ENCODE peak calls at places on chromosomes 6 and 20, in five cellular contexts. L, G, S, U and Z are unnamed samples.

GRCh38 chr6:41161380-41161779 is 1.5 kb downstream of the TREM2 start:
- DNase-seq in G (no peak), S (no peak), L (no peak), U (no peak), Z (no peak)

GRCh38 chr6:151154418-151154817 is 85.3 kb upstream of the AKAP12 start:
- DNase-seq in G (peak; percentile 29), U (peak; percentile 47), L (peak; percentile 52), S (no peak), Z (no peak)

GRCh38 chr20:10637062-10637559 is 36.7 kb downstream of the JAG1 start:
- DNase-seq in U (no peak), G (no peak), S (no peak), L (no peak), Z (no peak)

GRCh38 chr6:3297909-3298308 is 39.2 kb downstream of the PSMG4 start:
- DNase-seq in U (no peak), S (no peak), L (no peak), G (no peak), Z (no peak)

GRCh38 chr6:116881236-116881635 is 4.2 kb downstream of the RFX6 start:
- DNase-seq in G (peak; percentile 9), S (no peak), U (no peak), L (no peak), Z (peak; percentile 7)

GRCh38 chr6:89082439-89082838 is 1.9 kb downstream of the PNRC1 start:
- DNase-seq in L (no peak), G (no peak), U (no peak), S (no peak), Z (no peak)

GRCh38 chr20:61799928-61800327 is 265.8 kb downstream of the TAF4 start:
- DNase-seq in U (no peak), L (no peak), G (no peak), S (no peak), Z (no peak)

GRCh38 chr20:62210496-62210855 is 9.6 kb downstream of the HRH3 start:
- DNase-seq in L (no peak), S (no peak), G (no peak), U (peak; percentile 61), Z (no peak)

GRCh38 chr6:134666174-134666573 is 283.7 kb downstream of the ALDH8A1 start:
- DNase-seq in L (no peak), G (no peak), U (no peak), S (no peak), Z (no peak)

GRCh38 chr6:144266091-144266649 is 19.0 kb upstream of the UTRN start:
- DNase-seq in U (no peak), G (no peak), L (no peak), S (no peak), Z (peak; percentile 64)

GRCh38 chr20:21397341-21398108 is at the start of gene NKX2-4:
- DNase-seq in L (no peak), S (no peak), G (no peak), U (no peak), Z (no peak)

GRCh38 chr6:148534871-148535270 is 192.2 kb downstream of the SASH1 start:
- DNase-seq in G (no peak), L (no peak), S (no peak), U (no peak), Z (no peak)

GRCh38 chr6:150868759-150869158 is 3.3 kb downstream of the MTHFD1L start:
- DNase-seq in L (no peak), U (no peak), G (no peak), S (no peak), Z (no peak)

GRCh38 chr6:150079604-150080003 is 10.7 kb upstream of the ULBP3 start:
- DNase-seq in U (no peak), S (no peak), L (no peak), G (no peak), Z (no peak)

GRCh38 chr6:114471450-114471849 is 128.6 kb upstream of the HS3ST5 start:
- DNase-seq in L (no peak), U (no peak), S (no peak), G (no peak), Z (no peak)

GRCh38 chr6:55397986-55398385 is 70.7 kb downstream of the GFRAL start:
- DNase-seq in S (no peak), L (no peak), U (no peak), G (no peak), Z (no peak)

DNA sequence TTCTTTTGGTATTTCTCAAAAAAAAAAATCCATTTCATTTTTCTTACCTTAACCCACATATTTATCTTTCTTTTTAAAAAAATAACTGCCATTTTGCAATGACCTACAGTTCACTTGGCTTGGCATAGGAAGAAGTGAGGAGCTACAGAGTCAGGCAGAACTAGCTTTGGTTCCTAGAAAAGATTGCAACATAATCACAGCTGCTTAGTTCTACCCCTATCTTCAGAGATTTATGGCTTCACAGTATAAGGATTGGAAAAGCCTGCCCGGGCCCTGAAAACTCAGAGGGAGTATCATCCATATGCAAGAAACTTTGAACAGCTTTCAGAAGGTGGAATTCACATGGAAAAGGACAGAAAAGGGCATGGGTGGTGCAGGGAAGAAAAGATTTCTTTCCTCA is 774.2 kb upstream of the CHD6 start:
- DNase-seq in L (no peak), G (no peak), S (no peak), U (no peak), Z (no peak)
- H2AFZ ChIP-seq in L (no peak overlapping the region), G (no peak overlapping the region), S (no peak overlapping the region), U (no peak overlapping the region), Z (no peak overlapping the region)

GRCh38 chr6:33124525-33124901 is 48.7 kb downstream of the HLA-DPB1 start:
- DNase-seq in U (no peak), S (no peak), L (no peak), G (no peak), Z (no peak)

GRCh38 chr6:33132121-33132524 is 56.3 kb downstream of the HLA-DPB1 start:
- DNase-seq in L (no peak), G (no peak), U (no peak), S (no peak), Z (no peak)

GRCh38 chr6:33126101-33126714 is 50.4 kb downstream of the HLA-DPB1 start:
- DNase-seq in S (no peak), L (peak; percentile 75), U (peak; percentile 51), G (peak; percentile 50), Z (peak; percentile 35)

GRCh38 chr6:33124947-33125346 is 49.2 kb downstream of the HLA-DPB1 start:
- DNase-seq in S (no peak), U (no peak), L (no peak), G (no peak), Z (no peak)

GRCh38 chr6:33128318-33128717 is 52.5 kb downstream of the HLA-DPB1 start:
- DNase-seq in S (no peak), U (no peak), G (no peak), L (no peak), Z (no peak)
- TF ChIP-seq YY1 in S (no peak), U (no peak), G (no peak), L (no peak), Z (no peak)

GRCh38 chr6:118665011-118665410 is 13.6 kb upstream of the CEP85L start:
- DNase-seq in S (no peak), G (no peak), L (no peak), U (no peak), Z (no peak)
- TF ChIP-seq REST in S (no peak), G (no peak), L (no peak), U (no peak), Z (no peak)

DNA sequence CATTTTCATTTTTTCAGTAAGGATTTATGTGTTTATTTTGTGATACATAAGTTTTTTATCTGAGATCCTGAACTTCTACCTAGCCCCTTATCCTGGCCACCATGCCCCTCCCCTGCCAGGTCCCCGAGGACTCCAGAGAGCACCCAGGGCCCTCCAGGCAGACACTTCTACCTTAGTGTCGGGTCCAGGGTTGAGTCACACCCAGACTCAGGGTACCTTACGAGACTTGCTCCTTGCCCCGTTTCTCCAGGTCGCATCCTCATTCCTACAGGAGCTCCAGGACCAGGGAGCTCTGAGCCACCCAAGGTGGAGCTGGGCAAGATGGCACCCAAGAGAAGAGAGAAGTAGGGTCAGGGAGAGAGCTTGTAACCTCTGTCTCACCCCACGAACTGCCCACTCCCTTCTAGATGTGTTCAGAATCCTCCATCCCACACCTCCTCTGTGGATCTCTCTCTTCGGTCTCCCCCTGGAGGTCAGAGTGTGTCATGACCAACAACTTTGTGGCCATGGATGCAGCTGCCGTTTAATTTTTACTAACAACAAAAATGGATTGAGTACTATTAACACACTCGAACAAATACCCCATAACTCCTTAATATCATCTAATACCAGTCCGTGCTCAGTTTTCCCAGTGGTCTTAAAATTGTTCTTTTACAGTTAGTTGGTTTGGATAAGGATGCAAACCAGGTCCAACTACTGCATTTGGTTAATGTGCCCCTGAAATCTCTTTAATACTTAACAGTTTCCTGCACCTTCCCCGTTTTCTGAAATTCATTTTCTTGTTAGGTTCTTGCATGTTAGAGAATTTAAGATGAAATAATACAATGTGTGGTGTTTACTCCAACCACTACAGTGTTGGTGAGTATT is 130.6 kb upstream of the INSM1 start:
- DNase-seq in L (peak; percentile 53), U (peak; percentile 71), G (peak; percentile 55), S (no peak), Z (peak; percentile 28)
- H2AFZ ChIP-seq in L (no peak overlapping the region), U (no peak overlapping the region), G (no peak overlapping the region), S (no peak overlapping the region), Z (peak overlapping the region; percentile 13)